ENCODE peak calls at places on chromosomes 11 and 22, in ten cellular contexts. R is HCT116; V is EH; B is stimulated activated naive CD4-positive, alpha-beta T cell; O is stimulated activated CD4-positive, alpha-beta T cell treated with anti-CD3 and anti-CD28 coated beads, TNF-alpha, amount 100 ng/mL, for 48 hours; Z is T follicular helper cell; M is heart right ventricle; T is HS-5; E is activated CD4-positive, alpha-beta T cell treated with anti-CD3 and anti-CD28 coated beads, Interleukin-2, amount 50 U/mL, for 48 hours; Q is H4. X is an unnamed sample.
A peak's percentile ranks its signal among the peaks of the same experiment; 100 is the strongest.

GRCh38 chr22:23220485-23221350 is 40.4 kb downstream of the BCR start:
- DNase-seq in R (no peak), V (peak; percentile 73), B (no peak), O (no peak), Z (no peak), M (no peak), T (no peak), E (no peak), Q (no peak), X (no peak)

GRCh38 chr11:12719221-12719620 is 45.0 kb downstream of the TEAD1 start:
- DNase-seq in R (no peak), V (peak; percentile 20), B (no peak), O (no peak), Z (no peak), M (no peak), T (no peak), E (no peak), Q (peak; percentile 51), X (no peak)

GRCh38 chr11:20387262-20388095 is at the start of gene PRMT3:
- DNase-seq in R (peak; percentile 84), V (peak; percentile 94), B (peak; percentile 95), O (peak; percentile 92), Z (peak; percentile 96), M (peak; percentile 95), T (peak; percentile 80), E (peak; percentile 95), Q (peak; percentile 93), X (peak; percentile 96)

GRCh38 chr11:13000721-13001120 is 8.4 kb upstream of the RASSF10 start:
- DNase-seq in R (no peak), V (no peak), B (no peak), O (no peak), Z (no peak), M (no peak), T (no peak), E (no peak), Q (no peak), X (no peak)

GRCh38 chr22:47292546-47293320 is 530.3 kb downstream of the TBC1D22A start:
- DNase-seq in R (no peak), V (peak; percentile 11), B (no peak), O (no peak), Z (no peak), M (no peak), T (no peak), E (no peak), Q (peak; percentile 28), X (no peak)

GRCh38 chr11:17779861-17780594 is 45.4 kb downstream of the KCNC1 start:
- DNase-seq in R (no peak), V (no peak), B (no peak), O (no peak), Z (no peak), M (no peak), T (no peak), E (no peak), Q (no peak), X (no peak)

GRCh38 chr22:17774206-17774927 is at the start of gene BID:
- DNase-seq in R (no peak), V (peak; percentile 53), B (peak; percentile 44), O (no peak), Z (peak; percentile 24), M (peak; percentile 54), T (no peak), E (no peak), Q (no peak), X (peak; percentile 17)

GRCh38 chr11:3950996-3951662 is 95.7 kb downstream of the STIM1 start:
- DNase-seq in R (no peak), V (peak; percentile 91), B (no peak), O (no peak), Z (no peak), M (no peak), T (no peak), E (no peak), Q (peak; percentile 50), X (no peak)

GRCh38 chr22:46504586-46504985 is 32.8 kb downstream of the CELSR1 start:
- DNase-seq in R (no peak), V (no peak), B (no peak), O (no peak), Z (no peak), M (no peak), T (no peak), E (no peak), Q (no peak), X (no peak)

GRCh38 chr11:132008872-132009271 is 638.5 kb downstream of the NTM start:
- DNase-seq in R (no peak), V (peak; percentile 24), B (no peak), O (no peak), Z (no peak), M (no peak), T (no peak), E (no peak), Q (no peak), X (no peak)

GRCh38 chr11:36139767-36140166 is 149.5 kb downstream of the COMMD9 start:
- DNase-seq in R (no peak), V (peak; percentile 16), B (no peak), O (no peak), Z (no peak), M (no peak), T (no peak), E (no peak), Q (no peak), X (no peak)

GRCh38 chr11:47389577-47390072 is 11.3 kb upstream of the SPI1 start:
- DNase-seq in R (no peak), V (no peak), B (no peak), O (no peak), Z (no peak), M (no peak), T (no peak), E (no peak), Q (no peak), X (no peak)

GRCh38 chr11:69865707-69866106 is 46.5 kb upstream of the FGF3 start:
- DNase-seq in R (no peak), V (no peak), B (no peak), O (no peak), Z (no peak), M (no peak), T (no peak), E (no peak), Q (no peak), X (no peak)

GRCh38 chr11:72308226-72309073 is 64.5 kb upstream of the PHOX2A start:
- DNase-seq in R (no peak), V (peak; percentile 98), B (no peak), O (no peak), Z (no peak), M (no peak), T (no peak), E (no peak), Q (peak; percentile 22), X (no peak)

GRCh38 chr22:24806663-24807001 is 621 bp downstream of the SGSM1 start:
- DNase-seq in R (no peak), V (no peak), B (no peak), O (no peak), Z (no peak), M (no peak), T (no peak), E (no peak), Q (no peak), X (no peak)

GRCh38 chr22:24061124-24061684 is 50.1 kb downstream of the CABIN1 start:
- DNase-seq in R (no peak), V (no peak), B (no peak), O (no peak), Z (no peak), M (no peak), T (no peak), E (no peak), Q (no peak), X (no peak)

GRCh38 chr11:123696183-123696582 is 41.8 kb upstream of the SCN3B start:
- DNase-seq in R (no peak), V (peak; percentile 18), B (no peak), O (no peak), Z (no peak), M (no peak), T (no peak), E (no peak), Q (no peak), X (no peak)

GRCh38 chr11:75946531-75947530 is 131.8 kb downstream of the UVRAG start:
- DNase-seq in R (peak; percentile 6), V (peak; percentile 46), B (no peak), O (no peak), Z (no peak), M (peak; percentile 44), T (no peak), E (no peak), Q (peak; percentile 38), X (no peak)

GRCh38 chr11:118907051-118907748 is 18.5 kb downstream of the BCL9L start:
- DNase-seq in R (no peak), V (peak; percentile 76), B (peak; percentile 82), O (peak; percentile 80), Z (peak; percentile 76), M (peak; percentile 89), T (no peak), E (peak; percentile 93), Q (peak; percentile 64), X (peak; percentile 85)

GRCh38 chr11:116485425-116485824 is 287.4 kb downstream of the BUD13 start:
- DNase-seq in R (no peak), V (no peak), B (no peak), O (no peak), Z (no peak), M (no peak), T (no peak), E (no peak), Q (no peak), X (no peak)

GRCh38 chr11:975824-976223 is 50.2 kb downstream of the AP2A2 start:
- DNase-seq in R (no peak), V (peak; percentile 52), B (no peak), O (no peak), Z (no peak), M (no peak), T (no peak), E (no peak), Q (peak; percentile 50), X (no peak)

GRCh38 chr11:78564037-78564888 is 10.4 kb downstream of the NARS2 start:
- DNase-seq in R (peak; percentile 51), V (peak; percentile 74), B (peak; percentile 16), O (no peak), Z (peak; percentile 10), M (peak; percentile 57), T (peak; percentile 53), E (no peak), Q (peak; percentile 49), X (no peak)

GRCh38 chr11:14687456-14687855 is 43.9 kb downstream of the PDE3B start:
- DNase-seq in R (no peak), V (no peak), B (no peak), O (no peak), Z (no peak), M (no peak), T (no peak), E (no peak), Q (no peak), X (no peak)

GRCh38 chr11:8097926-8098325 is 16.9 kb downstream of the TUB start:
- DNase-seq in R (no peak), V (no peak), B (no peak), O (no peak), Z (no peak), M (no peak), T (no peak), E (no peak), Q (no peak), X (no peak)

GRCh38 chr11:64499261-64500004 is 91.6 kb upstream of the SLC22A12 start:
- DNase-seq in R (no peak), V (no peak), B (no peak), O (no peak), Z (no peak), M (no peak), T (no peak), E (no peak), Q (no peak), X (no peak)

GRCh38 chr22:37171662-37172061 is 16.4 kb downstream of the C1QTNF6 start:
- DNase-seq in R (no peak), V (peak; percentile 17), B (no peak), O (no peak), Z (no peak), M (no peak), T (no peak), E (no peak), Q (no peak), X (no peak)

GRCh38 chr11:19512621-19513020 is 200.0 kb upstream of the NAV2 start:
- DNase-seq in R (no peak), V (no peak), B (no peak), O (no peak), Z (no peak), M (no peak), T (no peak), E (no peak), Q (no peak), X (no peak)

X was measured in effector CD8-positive, alpha-beta T cell.